ENCODE peak calls at places on chromosome 18, in seven cellular contexts. S is stimulated activated naive CD4-positive, alpha-beta T cell; X is epithelial cell of proximal tubule; Q is NCI-H1694 treated with DMSO at 0.1 percent for 48 hours; F is retina; U is cardiac muscle cell; C is activated CD8-positive, alpha-beta memory T cell treated with anti-CD3 and anti-CD28 coated beads for 48 hours. E is an unnamed sample.

GRCh38 chr18:76524900-76525698 is 30.1 kb upstream of the ZNF516 start:
- DNase-seq in X (peak), U (peak), S (no peak), Q (no peak), C (no peak), F (peak), E (no peak)

GRCh38 chr18:35355140-35355618 is 11.0 kb upstream of the ZNF24 start:
- DNase-seq in F (peak), S (peak), X (no peak), C (no peak), Q (peak), U (peak), E (peak)

GRCh38 chr18:34120294-34120693 is 104.4 kb downstream of the NOL4 start:
- DNase-seq in S (no peak), X (no peak), C (no peak), F (no peak), U (no peak), Q (no peak), E (no peak)

GRCh38 chr18:10081477-10081876 is 167.7 kb downstream of the VAPA start:
- DNase-seq in F (no peak), U (peak), Q (no peak), C (no peak), S (no peak), X (no peak), E (no peak)

GRCh38 chr18:28735731-28736130 is 558.8 kb upstream of the CDH2 start:
- DNase-seq in U (no peak), F (no peak), X (no peak), Q (no peak), C (no peak), S (no peak), E (peak)

GRCh38 chr18:13374468-13375301 is 156.1 kb downstream of the LDLRAD4 start:
- DNase-seq in X (no peak), F (peak), U (no peak), C (no peak), S (no peak), Q (peak), E (no peak)

GRCh38 chr18:24095976-24096375 is 42.9 kb upstream of the CABYR start:
- DNase-seq in U (no peak), Q (no peak), X (no peak), C (no peak), S (no peak), F (no peak), E (no peak)

GRCh38 chr18:44821924-44822323 is 141.2 kb downstream of the SETBP1 start:
- DNase-seq in X (no peak), U (no peak), Q (no peak), S (no peak), C (no peak), F (no peak), E (no peak)

GRCh38 chr18:35827275-35827929 is 145.1 kb upstream of the RMP24 start:
- DNase-seq in X (no peak), U (no peak), C (no peak), Q (no peak), F (no peak), S (no peak), E (no peak)

GRCh38 chr18:77208969-77209368 is 40.7 kb upstream of the GALR1 start:
- DNase-seq in S (peak), X (no peak), F (no peak), U (no peak), Q (no peak), C (no peak), E (no peak)

GRCh38 chr18:48055351-48055750 is 124.9 kb upstream of the SMAD2 start:
- DNase-seq in S (no peak), F (no peak), U (no peak), C (no peak), X (no peak), Q (no peak), E (no peak)

GRCh38 chr18:35549515-35549914 is 32.0 kb upstream of the GALNT1 start:
- DNase-seq in S (no peak), Q (no peak), F (no peak), C (no peak), X (no peak), U (no peak), E (no peak)

E was measured in BE2C.